ENCODE peak calls at places on chromosomes 3 and 15, in six cellular contexts. One of them, this sample, is unnamed.

GRCh38 chr3:161310649-161311423 is 60.5 kb downstream of the SPTSSB start:
- DNase-seq in putamen: no peak
- DNase-seq in activated T-helper 1 cell treated with anti-CD3 and anti-CD28 coated beads, Interleukin-12 subunit alpha, Interleukin-12 subunit beta, Interleukin-2, Interleukin-4 antibody, amounts not matched to agents 30 ng/mL and 10 ng/mL and 1 ng/mL, durations not matched to agents 14 hours and 24 hours and 36 hours: peak
- DNase-seq in foreskin keratinocyte: no peak
- DNase-seq in activated CD4-positive, alpha-beta T cell treated with anti-CD3 and anti-CD28 coated beads for 24 hours: no peak
- DNase-seq in M059J: no peak
- DNase-seq in this sample: no peak

GRCh38 chr3:45092132-45093031 is 53.8 kb downstream of the CDCP1 start:
- DNase-seq in putamen: peak
- DNase-seq in activated T-helper 1 cell treated with anti-CD3 and anti-CD28 coated beads, Interleukin-12 subunit alpha, Interleukin-12 subunit beta, Interleukin-2, Interleukin-4 antibody, amounts not matched to agents 30 ng/mL and 10 ng/mL and 1 ng/mL, durations not matched to agents 14 hours and 24 hours and 36 hours: no peak
- DNase-seq in foreskin keratinocyte: peak
- DNase-seq in activated CD4-positive, alpha-beta T cell treated with anti-CD3 and anti-CD28 coated beads for 24 hours: no peak
- DNase-seq in M059J: peak
- DNase-seq in this sample: peak

GRCh38 chr15:66131200-66131599 is 122.3 kb downstream of the MEGF11 start:
- DNase-seq in putamen: no peak
- DNase-seq in activated T-helper 1 cell treated with anti-CD3 and anti-CD28 coated beads, Interleukin-12 subunit alpha, Interleukin-12 subunit beta, Interleukin-2, Interleukin-4 antibody, amounts not matched to agents 30 ng/mL and 10 ng/mL and 1 ng/mL, durations not matched to agents 14 hours and 24 hours and 36 hours: no peak
- DNase-seq in foreskin keratinocyte: no peak
- DNase-seq in activated CD4-positive, alpha-beta T cell treated with anti-CD3 and anti-CD28 coated beads for 24 hours: no peak
- DNase-seq in M059J: no peak
- DNase-seq in this sample: no peak

GRCh38 chr3:149547954-149548728 is 73.6 kb downstream of the TM4SF4 start:
- DNase-seq in putamen: no peak
- DNase-seq in activated T-helper 1 cell treated with anti-CD3 and anti-CD28 coated beads, Interleukin-12 subunit alpha, Interleukin-12 subunit beta, Interleukin-2, Interleukin-4 antibody, amounts not matched to agents 30 ng/mL and 10 ng/mL and 1 ng/mL, durations not matched to agents 14 hours and 24 hours and 36 hours: no peak
- DNase-seq in foreskin keratinocyte: no peak
- DNase-seq in activated CD4-positive, alpha-beta T cell treated with anti-CD3 and anti-CD28 coated beads for 24 hours: no peak
- DNase-seq in M059J: peak
- DNase-seq in this sample: peak

GRCh38 chr15:77974098-77974414 is 103.5 kb downstream of the TBC1D2B start:
- DNase-seq in putamen: peak
- DNase-seq in activated T-helper 1 cell treated with anti-CD3 and anti-CD28 coated beads, Interleukin-12 subunit alpha, Interleukin-12 subunit beta, Interleukin-2, Interleukin-4 antibody, amounts not matched to agents 30 ng/mL and 10 ng/mL and 1 ng/mL, durations not matched to agents 14 hours and 24 hours and 36 hours: no peak
- DNase-seq in foreskin keratinocyte: no peak
- DNase-seq in activated CD4-positive, alpha-beta T cell treated with anti-CD3 and anti-CD28 coated beads for 24 hours: no peak
- DNase-seq in M059J: peak
- DNase-seq in this sample: no peak

GRCh38 chr3:158640646-158641045 is 3.7 kb upstream of the GFM1 start:
- DNase-seq in putamen: no peak
- DNase-seq in activated T-helper 1 cell treated with anti-CD3 and anti-CD28 coated beads, Interleukin-12 subunit alpha, Interleukin-12 subunit beta, Interleukin-2, Interleukin-4 antibody, amounts not matched to agents 30 ng/mL and 10 ng/mL and 1 ng/mL, durations not matched to agents 14 hours and 24 hours and 36 hours: no peak
- DNase-seq in foreskin keratinocyte: no peak
- DNase-seq in activated CD4-positive, alpha-beta T cell treated with anti-CD3 and anti-CD28 coated beads for 24 hours: no peak
- DNase-seq in M059J: no peak
- DNase-seq in this sample: no peak

GRCh38 chr15:45180201-45180600 is 7.6 kb downstream of the SHF start:
- DNase-seq in putamen: no peak
- DNase-seq in activated T-helper 1 cell treated with anti-CD3 and anti-CD28 coated beads, Interleukin-12 subunit alpha, Interleukin-12 subunit beta, Interleukin-2, Interleukin-4 antibody, amounts not matched to agents 30 ng/mL and 10 ng/mL and 1 ng/mL, durations not matched to agents 14 hours and 24 hours and 36 hours: no peak
- DNase-seq in foreskin keratinocyte: no peak
- DNase-seq in activated CD4-positive, alpha-beta T cell treated with anti-CD3 and anti-CD28 coated beads for 24 hours: no peak
- DNase-seq in M059J: peak
- DNase-seq in this sample: no peak

GRCh38 chr3:157190242-157190876 is 30.4 kb upstream of the CCNL1 start:
- DNase-seq in putamen: no peak
- DNase-seq in activated T-helper 1 cell treated with anti-CD3 and anti-CD28 coated beads, Interleukin-12 subunit alpha, Interleukin-12 subunit beta, Interleukin-2, Interleukin-4 antibody, amounts not matched to agents 30 ng/mL and 10 ng/mL and 1 ng/mL, durations not matched to agents 14 hours and 24 hours and 36 hours: no peak
- DNase-seq in foreskin keratinocyte: no peak
- DNase-seq in activated CD4-positive, alpha-beta T cell treated with anti-CD3 and anti-CD28 coated beads for 24 hours: no peak
- DNase-seq in M059J: peak
- DNase-seq in this sample: no peak

GRCh38 chr15:27815035-27815434 is 284.1 kb downstream of the OCA2 start:
- DNase-seq in putamen: no peak
- DNase-seq in activated T-helper 1 cell treated with anti-CD3 and anti-CD28 coated beads, Interleukin-12 subunit alpha, Interleukin-12 subunit beta, Interleukin-2, Interleukin-4 antibody, amounts not matched to agents 30 ng/mL and 10 ng/mL and 1 ng/mL, durations not matched to agents 14 hours and 24 hours and 36 hours: no peak
- DNase-seq in foreskin keratinocyte: no peak
- DNase-seq in activated CD4-positive, alpha-beta T cell treated with anti-CD3 and anti-CD28 coated beads for 24 hours: no peak
- DNase-seq in M059J: no peak
- DNase-seq in this sample: no peak

GRCh38 chr15:79923068-79923514 is 26.3 kb upstream of the MTHFS start:
- DNase-seq in putamen: peak
- DNase-seq in activated T-helper 1 cell treated with anti-CD3 and anti-CD28 coated beads, Interleukin-12 subunit alpha, Interleukin-12 subunit beta, Interleukin-2, Interleukin-4 antibody, amounts not matched to agents 30 ng/mL and 10 ng/mL and 1 ng/mL, durations not matched to agents 14 hours and 24 hours and 36 hours: peak
- DNase-seq in foreskin keratinocyte: peak
- DNase-seq in activated CD4-positive, alpha-beta T cell treated with anti-CD3 and anti-CD28 coated beads for 24 hours: peak
- DNase-seq in M059J: peak
- DNase-seq in this sample: no peak

GRCh38 chr15:63481105-63481810 is 23.1 kb upstream of the USP3 start:
- DNase-seq in putamen: no peak
- DNase-seq in activated T-helper 1 cell treated with anti-CD3 and anti-CD28 coated beads, Interleukin-12 subunit alpha, Interleukin-12 subunit beta, Interleukin-2, Interleukin-4 antibody, amounts not matched to agents 30 ng/mL and 10 ng/mL and 1 ng/mL, durations not matched to agents 14 hours and 24 hours and 36 hours: no peak
- DNase-seq in foreskin keratinocyte: no peak
- DNase-seq in activated CD4-positive, alpha-beta T cell treated with anti-CD3 and anti-CD28 coated beads for 24 hours: no peak
- DNase-seq in M059J: peak
- DNase-seq in this sample: no peak

GRCh38 chr3:136659253-136659652 is 92.9 kb downstream of the STAG1 start:
- DNase-seq in putamen: peak
- DNase-seq in activated T-helper 1 cell treated with anti-CD3 and anti-CD28 coated beads, Interleukin-12 subunit alpha, Interleukin-12 subunit beta, Interleukin-2, Interleukin-4 antibody, amounts not matched to agents 30 ng/mL and 10 ng/mL and 1 ng/mL, durations not matched to agents 14 hours and 24 hours and 36 hours: no peak
- DNase-seq in foreskin keratinocyte: no peak
- DNase-seq in activated CD4-positive, alpha-beta T cell treated with anti-CD3 and anti-CD28 coated beads for 24 hours: no peak
- DNase-seq in M059J: peak
- DNase-seq in this sample: peak

GRCh38 chr15:40471778-40472130 is 970 bp downstream of the CHST14 start:
- DNase-seq in putamen: no peak
- DNase-seq in activated T-helper 1 cell treated with anti-CD3 and anti-CD28 coated beads, Interleukin-12 subunit alpha, Interleukin-12 subunit beta, Interleukin-2, Interleukin-4 antibody, amounts not matched to agents 30 ng/mL and 10 ng/mL and 1 ng/mL, durations not matched to agents 14 hours and 24 hours and 36 hours: no peak
- DNase-seq in foreskin keratinocyte: no peak
- DNase-seq in activated CD4-positive, alpha-beta T cell treated with anti-CD3 and anti-CD28 coated beads for 24 hours: no peak
- DNase-seq in M059J: peak
- DNase-seq in this sample: no peak

GRCh38 chr15:58551764-58552504 is 120.1 kb downstream of the LIPC start:
- DNase-seq in putamen: peak
- DNase-seq in activated T-helper 1 cell treated with anti-CD3 and anti-CD28 coated beads, Interleukin-12 subunit alpha, Interleukin-12 subunit beta, Interleukin-2, Interleukin-4 antibody, amounts not matched to agents 30 ng/mL and 10 ng/mL and 1 ng/mL, durations not matched to agents 14 hours and 24 hours and 36 hours: no peak
- DNase-seq in foreskin keratinocyte: peak
- DNase-seq in activated CD4-positive, alpha-beta T cell treated with anti-CD3 and anti-CD28 coated beads for 24 hours: no peak
- DNase-seq in M059J: peak
- DNase-seq in this sample: peak

GRCh38 chr15:81133782-81134461 is at the start of gene CFAP161:
- DNase-seq in putamen: peak
- DNase-seq in activated T-helper 1 cell treated with anti-CD3 and anti-CD28 coated beads, Interleukin-12 subunit alpha, Interleukin-12 subunit beta, Interleukin-2, Interleukin-4 antibody, amounts not matched to agents 30 ng/mL and 10 ng/mL and 1 ng/mL, durations not matched to agents 14 hours and 24 hours and 36 hours: no peak
- DNase-seq in foreskin keratinocyte: no peak
- DNase-seq in activated CD4-positive, alpha-beta T cell treated with anti-CD3 and anti-CD28 coated beads for 24 hours: peak
- DNase-seq in M059J: peak
- DNase-seq in this sample: no peak

GRCh38 chr3:52385157-52385556 is 59.7 kb downstream of the SEMA3G start:
- DNase-seq in putamen: no peak
- DNase-seq in activated T-helper 1 cell treated with anti-CD3 and anti-CD28 coated beads, Interleukin-12 subunit alpha, Interleukin-12 subunit beta, Interleukin-2, Interleukin-4 antibody, amounts not matched to agents 30 ng/mL and 10 ng/mL and 1 ng/mL, durations not matched to agents 14 hours and 24 hours and 36 hours: no peak
- DNase-seq in foreskin keratinocyte: no peak
- DNase-seq in activated CD4-positive, alpha-beta T cell treated with anti-CD3 and anti-CD28 coated beads for 24 hours: peak
- DNase-seq in M059J: peak
- DNase-seq in this sample: no peak

This sample was measured in AG04449.